ENCODE peak calls at places on chromosome 18, in seven cellular contexts. One of them, this sample, is unnamed.

GRCh38 chr18:12376034-12376717 is 851 bp downstream of the AFG3L2 start:
- DNase-seq in activated CD4-positive, alpha-beta T cell treated with anti-CD3 and anti-CD28 coated beads, Interleukin-2, amount 50 U/mL, for 1 hour: no peak
- DNase-seq in activated B cell treated with CpG ODN at 0.5 μM for 24 hours: no peak
- DNase-seq in pons: peak
- DNase-seq in DMS79: peak
- DNase-seq in naive thymus-derived CD8-positive, alpha-beta T cell: no peak
- DNase-seq in AG09309: no peak
- DNase-seq in this sample: no peak

GRCh38 chr18:46423226-46423805 is 233.7 kb downstream of the LOXHD1 start:
- DNase-seq in activated CD4-positive, alpha-beta T cell treated with anti-CD3 and anti-CD28 coated beads, Interleukin-2, amount 50 U/mL, for 1 hour: no peak
- DNase-seq in activated B cell treated with CpG ODN at 0.5 μM for 24 hours: no peak
- DNase-seq in pons: no peak
- DNase-seq in DMS79: no peak
- DNase-seq in naive thymus-derived CD8-positive, alpha-beta T cell: no peak
- DNase-seq in AG09309: no peak
- DNase-seq in this sample: no peak

GRCh38 chr18:75915941-75916640 is 488.6 kb upstream of the SMIM21 start:
- DNase-seq in activated CD4-positive, alpha-beta T cell treated with anti-CD3 and anti-CD28 coated beads, Interleukin-2, amount 50 U/mL, for 1 hour: no peak
- DNase-seq in activated B cell treated with CpG ODN at 0.5 μM for 24 hours: no peak
- DNase-seq in pons: no peak
- DNase-seq in DMS79: peak
- DNase-seq in naive thymus-derived CD8-positive, alpha-beta T cell: no peak
- DNase-seq in AG09309: no peak
- DNase-seq in this sample: no peak

GRCh38 chr18:62037989-62038778 is 145.4 kb upstream of the RNF152 start:
- DNase-seq in activated CD4-positive, alpha-beta T cell treated with anti-CD3 and anti-CD28 coated beads, Interleukin-2, amount 50 U/mL, for 1 hour: no peak
- DNase-seq in activated B cell treated with CpG ODN at 0.5 μM for 24 hours: no peak
- DNase-seq in pons: no peak
- DNase-seq in DMS79: no peak
- DNase-seq in naive thymus-derived CD8-positive, alpha-beta T cell: no peak
- DNase-seq in AG09309: no peak
- DNase-seq in this sample: no peak

GRCh38 chr18:69840445-69840844 is 107.2 kb downstream of the CD226 start:
- DNase-seq in activated CD4-positive, alpha-beta T cell treated with anti-CD3 and anti-CD28 coated beads, Interleukin-2, amount 50 U/mL, for 1 hour: no peak
- DNase-seq in activated B cell treated with CpG ODN at 0.5 μM for 24 hours: no peak
- DNase-seq in pons: no peak
- DNase-seq in DMS79: no peak
- DNase-seq in naive thymus-derived CD8-positive, alpha-beta T cell: no peak
- DNase-seq in AG09309: no peak
- DNase-seq in this sample: no peak

GRCh38 chr18:79549638-79550000 is 130.0 kb upstream of the CTDP1 start:
- DNase-seq in activated CD4-positive, alpha-beta T cell treated with anti-CD3 and anti-CD28 coated beads, Interleukin-2, amount 50 U/mL, for 1 hour: no peak
- DNase-seq in activated B cell treated with CpG ODN at 0.5 μM for 24 hours: no peak
- DNase-seq in pons: no peak
- DNase-seq in DMS79: no peak
- DNase-seq in naive thymus-derived CD8-positive, alpha-beta T cell: no peak
- DNase-seq in AG09309: no peak
- DNase-seq in this sample: no peak

GRCh38 chr18:48782381-48782841 is 168.4 kb downstream of the SMAD7 start:
- DNase-seq in activated CD4-positive, alpha-beta T cell treated with anti-CD3 and anti-CD28 coated beads, Interleukin-2, amount 50 U/mL, for 1 hour: no peak
- DNase-seq in activated B cell treated with CpG ODN at 0.5 μM for 24 hours: no peak
- DNase-seq in pons: no peak
- DNase-seq in DMS79: no peak
- DNase-seq in naive thymus-derived CD8-positive, alpha-beta T cell: no peak
- DNase-seq in AG09309: no peak
- DNase-seq in this sample: no peak

GRCh38 chr18:22545091-22545795 is 127.5 kb upstream of the CTAGE1 start:
- DNase-seq in activated CD4-positive, alpha-beta T cell treated with anti-CD3 and anti-CD28 coated beads, Interleukin-2, amount 50 U/mL, for 1 hour: no peak
- DNase-seq in activated B cell treated with CpG ODN at 0.5 μM for 24 hours: no peak
- DNase-seq in pons: no peak
- DNase-seq in DMS79: no peak
- DNase-seq in naive thymus-derived CD8-positive, alpha-beta T cell: no peak
- DNase-seq in AG09309: no peak
- DNase-seq in this sample: no peak

GRCh38 chr18:77222464-77222863 is 27.2 kb upstream of the GALR1 start:
- DNase-seq in activated CD4-positive, alpha-beta T cell treated with anti-CD3 and anti-CD28 coated beads, Interleukin-2, amount 50 U/mL, for 1 hour: no peak
- DNase-seq in activated B cell treated with CpG ODN at 0.5 μM for 24 hours: no peak
- DNase-seq in pons: no peak
- DNase-seq in DMS79: no peak
- DNase-seq in naive thymus-derived CD8-positive, alpha-beta T cell: no peak
- DNase-seq in AG09309: no peak
- DNase-seq in this sample: no peak

GRCh38 chr18:45962461-45962860 is 4.7 kb downstream of the EPG5 start:
- DNase-seq in activated CD4-positive, alpha-beta T cell treated with anti-CD3 and anti-CD28 coated beads, Interleukin-2, amount 50 U/mL, for 1 hour: peak
- DNase-seq in activated B cell treated with CpG ODN at 0.5 μM for 24 hours: no peak
- DNase-seq in pons: peak
- DNase-seq in DMS79: no peak
- DNase-seq in naive thymus-derived CD8-positive, alpha-beta T cell: peak
- DNase-seq in AG09309: no peak
- DNase-seq in this sample: no peak

GRCh38 chr18:75173125-75173432 is 35.9 kb downstream of the PTGR3 start:
- DNase-seq in activated CD4-positive, alpha-beta T cell treated with anti-CD3 and anti-CD28 coated beads, Interleukin-2, amount 50 U/mL, for 1 hour: no peak
- DNase-seq in activated B cell treated with CpG ODN at 0.5 μM for 24 hours: no peak
- DNase-seq in pons: no peak
- DNase-seq in DMS79: no peak
- DNase-seq in naive thymus-derived CD8-positive, alpha-beta T cell: no peak
- DNase-seq in AG09309: no peak
- DNase-seq in this sample: no peak

GRCh38 chr18:55356815-55357214 is 231.2 kb downstream of the TCF4 start:
- DNase-seq in activated CD4-positive, alpha-beta T cell treated with anti-CD3 and anti-CD28 coated beads, Interleukin-2, amount 50 U/mL, for 1 hour: no peak
- DNase-seq in activated B cell treated with CpG ODN at 0.5 μM for 24 hours: no peak
- DNase-seq in pons: no peak
- DNase-seq in DMS79: no peak
- DNase-seq in naive thymus-derived CD8-positive, alpha-beta T cell: no peak
- DNase-seq in AG09309: no peak
- DNase-seq in this sample: no peak

This sample was measured in HCT116.